ENCODE peak calls at places on chromosomes 6 and 20, in four cellular contexts. S, R, X and L are unnamed samples.

GRCh38 chr6:33199687-33200233 is 705 bp downstream of the RXRB start:
- DNase-seq in S (peak; percentile 92), R (no peak), X (peak; percentile 14), L (peak; percentile 82)

GRCh38 chr6:37459981-37460800 is 27.2 kb downstream of the CMTR1 start:
- DNase-seq in S (no peak), X (no peak), R (no peak), L (no peak)

GRCh38 chr6:143135326-143135725 is 74.6 kb downstream of the AIG1 start:
- DNase-seq in X (no peak), R (no peak), S (no peak), L (no peak)

GRCh38 chr20:10848810-10849370 is 175.1 kb upstream of the JAG1 start:
- DNase-seq in R (no peak), X (no peak), S (peak; percentile 60), L (no peak)

GRCh38 chr20:8981482-8981881 is 87.4 kb upstream of the PLCB4 start:
- DNase-seq in X (no peak), S (no peak), R (no peak), L (no peak)

GRCh38 chr6:31622678-31623077 is 2.2 kb downstream of the PRRC2A start:
- DNase-seq in S (no peak), X (peak; percentile 18), R (no peak), L (no peak)

GRCh38 chr6:164928366-164929154 is 380.8 kb downstream of the C6orf118 start:
- DNase-seq in S (no peak), X (no peak), R (no peak), L (peak; percentile 42)

GRCh38 chr6:14889698-14890593 is 355.9 kb upstream of the JARID2 start:
- DNase-seq in R (no peak), X (no peak), S (no peak), L (no peak)

GRCh38 chr20:20334489-20334888 is 33.4 kb upstream of the INSM1 start:
- DNase-seq in X (no peak), R (no peak), S (no peak), L (no peak)

GRCh38 chr20:12847862-12848261 is 160.9 kb upstream of the SPTLC3 start:
- DNase-seq in S (peak; percentile 50), R (no peak), X (no peak), L (no peak)

GRCh38 chr6:18022398-18023231 is 35.2 kb upstream of the KIF13A start:
- DNase-seq in S (peak; percentile 97), X (no peak), R (no peak), L (no peak)

GRCh38 chr6:51260003-51260402 is 441.3 kb downstream of the TFAP2B start:
- DNase-seq in R (no peak), X (no peak), S (peak; percentile 27), L (no peak)

GRCh38 chr20:15927893-15928650 is 645.2 kb downstream of the KIF16B start:
- DNase-seq in S (no peak), X (no peak), R (no peak), L (no peak)

GRCh38 chr6:86030875-86031274 is 388.2 kb upstream of the SYNCRIP start:
- DNase-seq in S (no peak), R (no peak), X (no peak), L (no peak)

GRCh38 chr6:82088978-82089855 is 158.3 kb downstream of the IBTK start:
- DNase-seq in R (no peak), X (no peak), S (no peak), L (no peak)

GRCh38 chr6:143682805-143683204 is 5.0 kb downstream of the PHACTR2 start:
- DNase-seq in S (no peak), R (no peak), X (no peak), L (no peak)

GRCh38 chr6:41921712-41921998 is 356 bp downstream of the BYSL start:
- DNase-seq in S (no peak), X (no peak), R (no peak), L (no peak)